ENCODE peak calls at places on chromosomes 11 and 22, in four cellular contexts. I is stimulated activated CD4-positive, alpha-beta T cell treated with anti-CD3 and anti-CD28 coated beads, Interleukin-1b, Interleukin-23, amount 100 ng/mL, for 24 hours; P is CD8-positive, alpha-beta memory T cell; E is colonic mucosa. N is an unnamed sample.

GRCh38 chr22:34801221-34801620 is 264.7 kb upstream of the ISX start:
- DNase-seq in I (no peak), E (no peak), P (no peak), N (no peak)

GRCh38 chr22:49186756-49187155 is 640.9 kb downstream of the BRD1 start:
- DNase-seq in E (no peak), I (no peak), P (peak; percentile 33), N (no peak)

GRCh38 chr11:88353386-88353785 is 15.8 kb upstream of the CTSC start:
- DNase-seq in I (no peak), E (no peak), P (no peak), N (no peak)

GRCh38 chr11:27209562-27210005 is 153.4 kb downstream of the CCDC34 start:
- DNase-seq in I (no peak), E (peak; percentile 24), P (no peak), N (no peak)

GRCh38 chr22:50705219-50705691 is 32.6 kb downstream of the SHANK3 start:
- DNase-seq in I (no peak), E (no peak), P (peak; percentile 43), N (peak; percentile 44)

GRCh38 chr11:26741036-26741435 is 19.2 kb upstream of the SLC5A12 start:
- DNase-seq in P (no peak), I (no peak), E (no peak), N (no peak)

GRCh38 chr11:45774786-45775185 is 30.2 kb upstream of the SLC35C1 start:
- DNase-seq in I (no peak), E (no peak), P (no peak), N (no peak)

GRCh38 chr11:19763315-19763714 is 50.7 kb downstream of the NAV2 start:
- DNase-seq in E (no peak), P (no peak), I (no peak), N (no peak)

GRCh38 chr11:113176561-113176960 is 137.8 kb upstream of the TTC12 start:
- DNase-seq in P (no peak), E (no peak), I (no peak), N (no peak)

GRCh38 chr11:12531681-12532080 is 142.5 kb upstream of the TEAD1 start:
- DNase-seq in I (no peak), P (no peak), E (no peak), N (no peak)

GRCh38 chr22:22884888-22885840 is 2.5 kb upstream of the IGLL5 start:
- DNase-seq in I (no peak), P (no peak), E (no peak), N (no peak)

GRCh38 chr22:21921729-21922128 is 30.9 kb downstream of the PPM1F start:
- DNase-seq in P (no peak), E (no peak), I (no peak), N (peak; percentile 83)

GRCh38 chr22:23233746-23234408 is 53.6 kb downstream of the BCR start:
- DNase-seq in I (peak; percentile 31), P (no peak), E (no peak), N (no peak)

GRCh38 chr11:116558504-116559252 is 214.1 kb downstream of the BUD13 start:
- DNase-seq in P (no peak), I (no peak), E (no peak), N (no peak)

GRCh38 chr11:12542186-12542935 is 131.9 kb upstream of the TEAD1 start:
- DNase-seq in P (no peak), E (peak; percentile 4), I (no peak), N (no peak)

N was measured in H1.